ENCODE peak calls at places on chromosomes 13 and 19, in seven cellular contexts. Q is sigmoid colon, A is prostate gland, I is body of pancreas, Y is heart left ventricle, M is breast epithelium, U is ovary. T is an unnamed sample. For H3K4me1, the result is how much of the 10 kb centered on the place peaks cover.

GRCh38 chr19:40691421-40692211 is 1.2 kb upstream of the NUMBL start:
- DNase-seq in Y (no peak), I (no peak), U (peak), Q (no peak), M (no peak), A (no peak), T (peak)

GRCh38 chr13:33208290-33208990 is 77.1 kb downstream of the STARD13 start:
- DNase-seq in M (no peak), U (no peak), I (peak), A (no peak), Q (no peak), Y (no peak), T (no peak)

GRCh38 chr13:42658019-42658418 is 84.1 kb downstream of the TNFSF11 start:
- DNase-seq in U (no peak), Q (no peak), A (no peak), M (no peak), I (no peak), Y (no peak), T (no peak)

GRCh38 chr19:3229888-3230496 is 5.5 kb downstream of the CELF5 start:
- DNase-seq in M (no peak), U (no peak), I (no peak), Y (no peak), A (no peak), Q (no peak), T (no peak)

GRCh38 chr19:22545751-22546150 is 88.4 kb upstream of the ZNF492 start:
- DNase-seq in Y (peak), Q (no peak), M (peak), I (peak), U (peak), A (no peak), T (peak)

GRCh38 chr19:1855040-1855827 is 7.0 kb upstream of the REXO1 start:
- DNase-seq in U (peak), A (peak), I (peak), Y (peak), M (peak), Q (peak), T (peak)

GRCh38 chr13:33184131-33184485 is 101.4 kb downstream of the STARD13 start:
- DNase-seq in A (no peak), Q (no peak), M (no peak), U (no peak), I (no peak), Y (no peak), T (no peak)

GRCh38 chr19:41095703-41096102 is 7.5 kb downstream of the CYP2A13 start:
- DNase-seq in I (no peak), Y (no peak), U (no peak), Q (no peak), M (no peak), A (no peak), T (no peak)

GRCh38 chr19:38769635-38770211 is 3.6 kb downstream of the LGALS7 start:
- DNase-seq in Q (peak), U (peak), A (peak), I (peak), M (peak), Y (peak), T (peak)

GRCh38 chr19:33194884-33195710 is 967 bp downstream of the LRP3 start:
- DNase-seq in M (no peak), A (no peak), Y (no peak), U (peak), I (peak), Q (no peak), T (peak)

GRCh38 chr13:77509221-77509620 is 26.3 kb upstream of the SCEL start:
- DNase-seq in Y (no peak), I (no peak), M (no peak), U (no peak), A (no peak), Q (no peak), T (no peak)

GRCh38 chr13:43245374-43245964 is 222.1 kb downstream of the DNAJC15 start:
- DNase-seq in Y (no peak), U (no peak), A (no peak), I (no peak), M (no peak), Q (no peak), T (no peak)

GRCh38 chr19:45442927-45443461 is 19.3 kb upstream of the ERCC1 start:
- DNase-seq in M (no peak), U (no peak), Y (peak), A (no peak), I (no peak), Q (peak), T (no peak)
- TF ChIP-seq POLR2A in M (no peak), U (no peak), Y (no peak), A (no peak), I (no peak), Q (no peak), T (no peak)

DNA sequence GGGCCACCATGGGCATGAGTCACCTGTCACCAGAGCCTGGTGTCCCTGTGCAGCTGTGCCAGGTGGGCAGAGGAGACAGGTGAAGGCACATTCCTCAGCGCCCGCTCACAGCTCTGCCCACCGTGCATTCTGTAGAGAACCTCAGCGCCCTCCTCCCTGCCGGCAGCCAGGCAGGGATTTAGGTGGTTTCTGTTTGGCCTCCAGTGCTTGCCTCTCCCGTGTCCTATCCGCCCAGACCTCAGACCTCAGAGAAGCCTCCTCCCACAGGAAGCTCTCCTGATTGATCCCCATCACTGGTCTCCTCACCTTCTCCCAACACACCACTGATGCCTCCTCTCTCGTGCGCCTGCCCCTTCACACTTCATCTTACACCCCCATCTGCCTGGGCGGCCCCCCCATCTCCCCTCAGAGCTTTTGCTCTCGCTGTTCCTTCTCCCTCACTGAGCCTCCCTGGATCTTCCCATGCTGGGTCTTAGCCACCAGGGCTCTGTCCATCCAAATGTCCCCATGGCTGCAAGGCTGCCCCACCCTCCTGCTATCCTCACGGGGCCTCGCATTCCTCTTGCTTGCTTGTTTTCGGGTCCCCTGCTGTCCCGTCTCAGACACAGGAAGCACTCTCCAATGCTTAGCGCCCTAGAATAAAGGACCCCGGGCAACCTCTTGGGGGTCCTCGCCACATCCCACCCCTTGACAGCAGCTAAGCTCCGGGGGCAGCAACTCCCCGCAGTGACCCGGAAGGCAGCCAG is 23.9 kb downstream of the SH3GL1 start:
- DNase-seq in M (no peak), A (no peak), Y (peak), Q (no peak), I (peak), U (no peak), T (no peak)
- H3K4me1 ChIP-seq in M (half or more), A (under half), Y (under half), Q (half or more), I (half or more), U (under half), T (half or more)

DNA sequence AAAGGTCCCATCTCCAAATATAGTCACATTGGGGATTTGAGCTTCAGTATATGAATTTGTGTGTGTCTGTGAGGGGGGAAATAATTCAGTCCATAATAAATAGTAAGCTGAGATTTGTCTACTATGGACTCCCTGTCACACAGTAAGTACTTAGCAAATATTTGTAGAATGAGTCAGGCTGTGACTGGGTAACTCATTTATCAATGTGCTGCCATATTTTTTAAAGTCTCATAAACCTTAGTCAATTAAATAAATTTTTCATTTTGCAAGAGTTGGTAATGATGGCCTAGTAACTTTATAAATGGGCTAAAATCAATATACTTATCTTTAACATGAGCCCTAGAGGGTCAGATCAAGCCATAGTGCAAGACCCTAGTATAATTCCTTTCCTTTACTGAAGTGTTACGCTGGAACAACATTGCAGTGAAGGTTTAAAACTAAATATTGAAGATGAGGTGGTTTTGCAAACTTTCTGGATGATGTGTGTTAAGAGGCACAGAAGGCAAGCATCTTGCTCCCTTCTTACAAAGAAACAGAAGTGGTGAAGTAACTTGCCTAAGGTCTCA is 305.1 kb downstream of the KCNRG start:
- DNase-seq in U (no peak), A (no peak), M (no peak), Q (no peak), I (no peak), Y (no peak), T (no peak)
- H3K27ac ChIP-seq in U (no peak), A (no peak), M (no peak), Q (no peak), I (no peak), Y (no peak), T (no peak)

DNA sequence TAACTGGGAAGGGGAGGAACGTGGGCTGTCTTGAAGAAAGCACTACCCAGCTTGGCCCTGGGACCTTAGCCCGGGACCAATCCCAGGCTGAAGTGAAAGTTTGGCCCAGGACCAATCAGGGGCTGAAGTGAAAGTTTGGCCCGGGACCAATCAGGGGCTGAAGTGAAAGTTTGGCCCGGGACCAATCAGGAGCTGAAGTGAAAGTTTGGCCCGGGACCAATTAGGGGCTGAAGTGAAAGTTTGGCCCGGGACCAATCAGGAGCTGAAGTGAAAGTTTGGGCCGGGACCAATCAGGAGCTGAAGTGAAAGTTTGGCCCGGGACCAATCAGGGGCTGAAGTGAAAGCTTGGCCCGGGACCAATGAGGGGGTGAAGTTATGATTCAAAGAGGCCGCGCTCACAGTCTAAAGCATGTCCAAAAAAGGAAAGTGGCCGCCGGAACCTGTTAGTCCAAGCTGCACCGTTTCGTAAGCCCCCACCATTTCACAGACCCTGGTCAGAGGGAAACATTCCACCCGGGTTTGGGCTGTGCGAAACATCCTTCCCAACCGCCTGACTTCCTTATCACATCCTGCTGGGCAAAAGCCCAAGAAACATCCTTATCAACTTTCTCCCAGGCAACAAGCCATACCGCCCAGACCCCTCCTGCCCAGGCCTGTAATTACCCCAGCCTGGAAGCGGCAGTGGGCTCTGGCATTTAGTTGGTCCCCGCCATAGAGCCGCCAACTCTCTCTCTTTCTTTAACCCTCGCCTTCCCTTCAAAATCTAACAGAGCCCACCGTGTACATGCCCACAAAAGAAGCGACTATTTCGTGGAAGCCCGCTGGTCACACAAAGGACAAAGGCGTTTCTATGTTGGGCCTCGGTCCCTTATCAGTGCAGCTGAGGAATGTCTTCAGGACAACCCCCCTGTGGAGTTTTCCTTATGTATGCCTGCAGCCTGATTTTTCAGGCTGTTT is 1.1 kb downstream of the ZNF850 start:
- DNase-seq in M (peak), Q (peak), Y (peak), I (peak), U (peak), A (peak), T (peak)
- TF ChIP-seq POLR2A in M (no peak), Q (no peak), Y (peak), I (no peak), U (no peak), A (no peak), T (no peak)

GRCh38 chr19:6101291-6101690 is 9.0 kb downstream of the RFX2 start:
- DNase-seq in A (no peak), U (no peak), M (no peak), I (no peak), Q (no peak), Y (no peak), T (no peak)
- H3K4me1 ChIP-seq in A (under half), U (under half), M (under half), I (under half), Q (half or more), Y (under half), T (under half)

GRCh38 chr19:55623130-55623868 is 1.1 kb downstream of the ZNF784 start:
- DNase-seq in I (no peak), M (no peak), Q (no peak), A (no peak), U (no peak), Y (no peak), T (no peak)
- H3K27ac ChIP-seq in I (peak), M (no peak), Q (peak), A (peak), U (peak), Y (peak), T (no peak)